ENCODE peak calls at places on chromosomes 13 and 19, in six cellular contexts. J is astrocyte of the cerebellum; V is activated CD4-positive, alpha-beta T cell treated with anti-CD3 and anti-CD28 coated beads, Interleukin-2, amount 50 U/mL, for 1 hour; Y is C1 segment of cervical spinal cord; O is suprapubic skin; P is stimulated activated CD8-positive, alpha-beta memory T cell treated with anti-CD3 and anti-CD28 coated beads, Interleukin-4, amount 100 ng/mL, for 4 hours. T is an unnamed sample.

GRCh38 chr13:110520431-110521295 is 40.9 kb downstream of the RAB20 start:
- DNase-seq in O (peak; percentile 91), V (no peak), P (no peak), Y (peak; percentile 87), J (peak; percentile 65), T (peak; percentile 96)

GRCh38 chr19:5045015-5045414 is 76.1 kb downstream of the KDM4B start:
- DNase-seq in Y (no peak), J (no peak), V (no peak), P (no peak), O (no peak), T (no peak)

GRCh38 chr13:64551755-64552154 is 2678.4 kb downstream of the PCDH9 start:
- DNase-seq in P (no peak), O (no peak), J (no peak), Y (no peak), V (no peak), T (no peak)

GRCh38 chr19:38267780-38268430 is 3.5 kb downstream of the SPINT2 start:
- DNase-seq in O (no peak), Y (no peak), P (no peak), J (no peak), V (no peak), T (no peak)

GRCh38 chr19:18496980-18497256 is 25.0 kb downstream of the ELL start:
- DNase-seq in V (no peak), P (no peak), J (no peak), Y (no peak), O (no peak), T (no peak)

GRCh38 chr19:58033741-58034475 is at the start of gene ZSCAN1:
- DNase-seq in O (peak; percentile 89), V (no peak), P (peak; percentile 4), J (no peak), Y (peak; percentile 80), T (no peak)

GRCh38 chr13:50697746-50698526 is 145.6 kb downstream of the DLEU7 start:
- DNase-seq in P (no peak), V (no peak), Y (no peak), O (no peak), J (no peak), T (no peak)

GRCh38 chr13:63206431-63206830 is 1790.8 kb upstream of the PCDH20 start:
- DNase-seq in V (no peak), O (no peak), J (no peak), Y (no peak), P (no peak), T (no peak)

GRCh38 chr19:5826531-5827341 is 12.8 kb downstream of the FUT6 start:
- DNase-seq in Y (no peak), V (no peak), O (no peak), J (no peak), P (no peak), T (peak; percentile 78)

GRCh38 chr19:48511321-48511731 is 309 bp downstream of the LMTK3 start:
- DNase-seq in O (no peak), V (no peak), Y (no peak), J (no peak), P (no peak), T (no peak)

GRCh38 chr13:73235385-73235784 is 176.6 kb downstream of the KLF5 start:
- DNase-seq in J (peak; percentile 74), Y (no peak), V (no peak), O (no peak), P (no peak), T (no peak)

GRCh38 chr19:29528350-29528945 is 2.7 kb downstream of the VSTM2B start:
- DNase-seq in O (no peak), J (peak; percentile 5), V (peak; percentile 25), Y (peak; percentile 44), P (peak; percentile 13), T (peak; percentile 24)

GRCh38 chr13:75792526-75793187 is 156.5 kb downstream of the LMO7 start:
- DNase-seq in O (no peak), Y (no peak), V (no peak), J (no peak), P (no peak), T (no peak)

GRCh38 chr13:43364210-43365041 is 341.0 kb downstream of the DNAJC15 start:
- DNase-seq in V (no peak), O (no peak), P (no peak), J (peak; percentile 65), Y (peak; percentile 51), T (no peak)

GRCh38 chr13:104487006-104487405 is 1420.8 kb upstream of the SLC10A2 start:
- DNase-seq in J (no peak), V (no peak), P (no peak), Y (no peak), O (no peak), T (no peak)

GRCh38 chr19:20151617-20152145 is 15.3 kb upstream of the ZNF486 start:
- DNase-seq in V (no peak), J (no peak), O (no peak), Y (no peak), P (no peak), T (no peak)

GRCh38 chr13:98171806-98172569 is 5.1 kb downstream of the RNF113B start:
- DNase-seq in P (no peak), J (no peak), Y (peak; percentile 50), V (no peak), O (no peak), T (no peak)

GRCh38 chr19:38674388-38675133 is 27.1 kb downstream of the ACTN4 start:
- DNase-seq in V (no peak), P (no peak), J (no peak), Y (no peak), O (no peak), T (peak; percentile 87)

GRCh38 chr13:107866007-107866665 is 349.2 kb downstream of the LIG4 start:
- DNase-seq in Y (peak; percentile 41), O (no peak), J (no peak), V (no peak), P (no peak), T (no peak)

GRCh38 chr13:96898855-96899254 is 95.4 kb downstream of the OXGR1 start:
- DNase-seq in O (no peak), J (no peak), P (no peak), Y (peak; percentile 32), V (no peak), T (no peak)

GRCh38 chr13:31955745-31956144 is 75.8 kb upstream of the FRY start:
- DNase-seq in P (no peak), O (no peak), Y (no peak), V (no peak), J (no peak), T (peak; percentile 22)

GRCh38 chr19:49920624-49921363 is 8.2 kb upstream of the ATF5 start:
- DNase-seq in O (no peak), P (no peak), Y (no peak), J (no peak), V (no peak), T (no peak)

GRCh38 chr13:43985437-43986051 is 105.8 kb downstream of the LACC1 start:
- DNase-seq in J (no peak), V (no peak), P (no peak), Y (no peak), O (no peak), T (no peak)

GRCh38 chr19:19463348-19464117 is 51.8 kb downstream of the TSSK6 start:
- DNase-seq in P (no peak), O (no peak), J (peak; percentile 57), V (no peak), Y (no peak), T (peak; percentile 9)

GRCh38 chr13:102452831-102453230 is 51.0 kb upstream of the FGF14 start:
- DNase-seq in O (no peak), V (no peak), P (no peak), J (no peak), Y (no peak), T (no peak)

GRCh38 chr19:3898426-3898825 is 17.9 kb downstream of the ATCAY start:
- DNase-seq in J (no peak), V (no peak), P (no peak), O (no peak), Y (no peak), T (no peak)

GRCh38 chr19:8210660-8211101 is 1.5 kb downstream of the CERS4 start:
- DNase-seq in V (no peak), J (no peak), P (no peak), O (no peak), Y (no peak), T (no peak)

GRCh38 chr19:38210458-38210987 is 13.5 kb downstream of the DPF1 start:
- DNase-seq in Y (peak; percentile 23), V (no peak), O (peak; percentile 77), J (no peak), P (no peak), T (no peak)

GRCh38 chr13:27182844-27183497 is 11.4 kb upstream of the USP12 start:
- DNase-seq in O (no peak), P (no peak), V (no peak), J (peak; percentile 28), Y (no peak), T (no peak)

GRCh38 chr19:3095375-3096191 is 1.4 kb downstream of the GNA11 start:
- DNase-seq in O (peak; percentile 80), J (no peak), V (peak; percentile 74), Y (no peak), P (peak; percentile 54), T (no peak)

GRCh38 chr13:48808689-48809088 is 155.0 kb downstream of the CYSLTR2 start:
- DNase-seq in J (no peak), P (no peak), O (no peak), Y (no peak), V (no peak), T (no peak)

GRCh38 chr13:19767966-19768365 is 14.8 kb downstream of the PSPC1 start:
- DNase-seq in P (no peak), V (no peak), J (no peak), Y (no peak), O (no peak), T (no peak)

GRCh38 chr19:53982056-53982455 is 9.4 kb upstream of the CACNG6 start:
- DNase-seq in Y (no peak), J (no peak), V (no peak), P (no peak), O (no peak), T (no peak)

T was measured in MV-4-11.